ENCODE peak calls at places on chromosomes 16 and 17, in four cellular contexts. N is AG04450, Z is progenitor cell of endocrine pancreas, J is IMR-90. S is an unnamed sample.

GRCh38 chr16:4465977-4466779 is 8.2 kb downstream of the NMRAL1 start:
- DNase-seq in N (no peak), Z (no peak), J (no peak), S (no peak)

GRCh38 chr16:63720848-63721247 is 1401.0 kb downstream of the CDH11 start:
- DNase-seq in N (no peak), Z (no peak), J (no peak), S (no peak)

GRCh38 chr17:44000871-44001460 is 3.5 kb upstream of the NAGS start:
- DNase-seq in N (no peak), Z (no peak), J (no peak), S (no peak)

GRCh38 chr16:17476414-17477259 is 5.9 kb upstream of the XYLT1 start:
- DNase-seq in N (peak), Z (peak), J (peak), S (no peak)

GRCh38 chr17:73786286-73786743 is 142.1 kb upstream of the SDK2 start:
- DNase-seq in N (no peak), Z (no peak), J (no peak), S (no peak)

GRCh38 chr16:81185416-81185815 is 53.1 kb upstream of the BCO1 start:
- DNase-seq in N (no peak), Z (no peak), J (no peak), S (no peak)

GRCh38 chr17:7548585-7549400 is at the start of gene TNFSF12:
- DNase-seq in N (no peak), Z (no peak), J (peak), S (peak)

GRCh38 chr17:68403122-68403521 is 54.2 kb downstream of the WIPI1 start:
- DNase-seq in N (no peak), Z (no peak), J (no peak), S (no peak)

GRCh38 chr17:15659663-15660062 is 24.4 kb downstream of the TRIM16 start:
- DNase-seq in N (no peak), Z (no peak), J (no peak), S (no peak)

GRCh38 chr16:77679901-77680300 is 42.4 kb upstream of the NUDT7 start:
- DNase-seq in N (no peak), Z (no peak), J (no peak), S (no peak)

GRCh38 chr16:29170393-29171239 is 185.8 kb downstream of the LAT start:
- DNase-seq in N (no peak), Z (no peak), J (no peak), S (no peak)

GRCh38 chr17:33603794-33604193 is 310.7 kb upstream of the ASIC2 start:
- DNase-seq in N (no peak), Z (no peak), J (no peak), S (no peak)

GRCh38 chr16:72189865-72190371 is 18.0 kb upstream of the PMFBP1 start:
- DNase-seq in N (no peak), Z (no peak), J (peak), S (no peak)

GRCh38 chr17:41888332-41888965 is 23.2 kb upstream of the KLHL11 start:
- DNase-seq in N (no peak), Z (no peak), J (no peak), S (no peak)

GRCh38 chr17:41891135-41892065 is 26.2 kb upstream of the KLHL11 start:
- DNase-seq in N (no peak), Z (no peak), J (no peak), S (no peak)

GRCh38 chr17:41880130-41880529 is 14.9 kb upstream of the KLHL11 start:
- DNase-seq in N (no peak), Z (no peak), J (no peak), S (no peak)

GRCh38 chr17:41882756-41883155 is 17.5 kb upstream of the KLHL11 start:
- DNase-seq in N (no peak), Z (no peak), J (no peak), S (no peak)

GRCh38 chr17:41885733-41886132 is 20.5 kb upstream of the KLHL11 start:
- DNase-seq in N (no peak), Z (no peak), J (no peak), S (no peak)
- TF ChIP-seq CTCF in N (peak), Z (peak), J (peak), S (no peak)

GRCh38 chr16:10189861-10190390 is 7.7 kb upstream of the GRIN2A start:
- DNase-seq in N (no peak), Z (no peak), J (no peak), S (no peak)
- TF ChIP-seq CTCF in N (no peak), Z (no peak), J (no peak), S (no peak)

DNA sequence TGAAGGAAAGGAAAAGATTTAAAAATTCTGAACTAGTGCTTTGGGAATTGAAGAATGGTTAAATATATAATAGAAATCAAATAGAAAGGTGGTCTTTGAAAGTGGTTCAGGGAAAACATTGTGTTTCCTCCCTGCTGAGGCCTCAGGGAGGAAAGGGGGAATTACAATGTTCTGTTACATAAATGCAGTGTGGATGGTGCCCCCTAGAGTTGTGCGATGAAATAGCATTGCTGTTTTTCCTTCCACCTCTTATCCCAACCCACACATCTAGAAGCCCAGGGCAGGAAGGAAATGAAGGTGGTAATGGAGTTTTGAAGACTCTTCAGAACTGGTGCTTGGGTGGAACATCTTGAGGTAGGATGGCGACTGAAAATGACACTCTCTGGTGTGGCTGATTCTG is 6.4 kb upstream of the TOX3 start:
- DNase-seq in N (no peak), Z (no peak), J (no peak), S (no peak)
- TF ChIP-seq CTCF in N (peak), Z (peak), J (no peak), S (no peak)

DNA sequence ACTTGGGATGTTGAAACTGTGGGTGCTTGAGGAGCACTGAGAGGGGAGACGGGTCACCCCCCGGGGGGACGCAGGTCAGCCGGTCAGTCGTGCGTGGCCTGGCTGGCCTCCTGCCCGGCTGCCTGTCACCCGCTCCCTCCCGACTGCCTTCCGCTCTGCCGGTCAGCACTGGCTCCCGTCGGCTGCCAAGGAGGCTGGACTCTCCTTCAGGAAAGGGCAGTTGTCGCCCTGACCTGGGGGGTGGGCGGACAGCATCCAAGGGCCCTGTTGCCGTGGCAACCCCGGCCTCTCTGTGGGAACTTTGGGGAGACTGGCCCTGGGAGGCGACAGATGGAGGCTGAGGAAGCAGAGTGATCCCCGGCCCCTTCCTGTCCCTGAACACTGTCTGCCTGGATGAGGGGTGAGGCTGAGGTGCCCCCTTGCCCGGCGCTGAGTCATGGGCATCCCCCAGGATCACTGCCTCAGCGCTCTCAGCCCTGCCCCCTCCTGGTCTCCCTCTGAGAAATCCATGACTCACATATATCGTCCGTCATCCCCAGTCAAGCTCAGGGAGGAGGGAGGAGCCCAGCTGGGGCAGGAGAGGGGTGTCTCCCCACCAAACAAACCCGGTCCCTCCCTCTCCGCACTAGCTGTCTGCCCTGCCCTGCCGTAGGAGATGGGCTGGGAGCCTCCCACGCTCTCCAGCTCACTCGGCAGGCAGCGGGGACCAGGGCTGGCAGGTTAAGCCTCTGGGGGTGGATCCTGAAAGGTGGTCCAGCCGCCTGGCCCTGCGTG is at the start of gene ADGRG1:
- DNase-seq in N (peak), Z (no peak), J (peak), S (no peak)
- TF ChIP-seq CTCF in N (no peak), Z (no peak), J (peak), S (no peak)

DNA sequence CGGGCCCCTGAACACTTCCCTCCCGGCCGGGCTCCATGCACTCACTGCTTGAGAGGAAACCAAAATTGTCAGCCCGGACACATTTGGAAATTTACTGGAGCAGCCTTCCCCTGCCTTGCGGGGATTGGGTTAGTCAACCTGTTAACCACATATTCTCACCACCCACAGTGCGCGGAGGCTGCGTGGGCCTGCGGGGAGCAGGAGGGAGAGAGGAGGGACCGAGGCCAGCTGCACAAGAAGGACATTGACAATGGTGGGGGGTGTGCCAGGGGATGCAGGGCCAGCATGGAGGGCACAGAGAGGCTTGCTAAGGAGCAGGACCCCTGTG is 52.3 kb downstream of the RBFOX3 start:
- DNase-seq in N (no peak), Z (no peak), J (no peak), S (no peak)
- TF ChIP-seq CTCF in N (no peak), Z (no peak), J (no peak), S (no peak)

DNA sequence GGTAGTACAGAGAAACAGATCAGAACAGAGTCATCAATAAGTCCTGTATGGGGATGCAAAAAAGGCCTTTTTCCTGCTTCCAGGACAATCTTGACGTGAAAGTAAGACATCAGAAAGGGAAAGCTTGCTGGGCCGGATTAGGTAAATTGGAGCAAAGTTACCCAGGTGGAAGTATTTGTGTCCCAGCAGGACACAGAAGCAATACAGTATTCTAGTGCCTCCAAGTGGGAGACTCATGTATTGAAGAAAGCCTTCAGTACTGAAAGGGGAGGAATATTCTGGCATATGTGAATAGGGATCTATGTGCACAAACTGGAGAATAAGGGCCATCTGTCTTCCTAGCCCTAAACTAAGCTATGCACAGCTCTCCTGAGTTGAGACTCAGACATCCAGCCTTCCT is 327.2 kb upstream of the CDH8 start:
- DNase-seq in N (no peak), Z (no peak), J (no peak), S (no peak)
- TF ChIP-seq CTCF in N (no peak), Z (peak), J (no peak), S (no peak)

GRCh38 chr17:13003927-13004326 is 13.9 kb downstream of the ELAC2 start:
- DNase-seq in N (no peak), Z (no peak), J (no peak), S (no peak)

GRCh38 chr17:13004336-13004735 is 13.5 kb downstream of the ELAC2 start:
- DNase-seq in N (no peak), Z (no peak), J (no peak), S (no peak)

GRCh38 chr17:13001991-13002615 is 15.7 kb downstream of the ELAC2 start:
- DNase-seq in N (no peak), Z (no peak), J (peak), S (no peak)

GRCh38 chr17:13002761-13003453 is 14.9 kb downstream of the ELAC2 start:
- DNase-seq in N (peak), Z (peak), J (peak), S (peak)

DNA sequence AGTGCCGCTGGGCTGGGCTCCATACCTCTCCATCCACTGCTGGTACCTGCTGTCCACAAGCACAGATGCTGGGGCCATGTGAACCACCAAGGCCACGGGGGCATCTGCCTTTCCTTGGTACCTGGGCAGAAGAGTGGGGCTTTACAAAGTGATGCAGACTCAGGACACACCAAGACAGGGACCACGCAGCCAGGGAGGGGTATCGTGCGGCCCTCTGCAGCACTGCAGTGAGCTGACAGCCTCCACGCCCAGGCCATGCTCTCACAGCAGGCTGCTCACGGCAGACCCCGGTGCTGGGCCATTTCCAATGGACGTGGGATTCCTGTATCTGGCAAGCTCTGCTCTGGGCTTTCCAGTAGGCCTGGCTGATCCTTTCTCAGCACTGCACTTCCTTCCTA is 14.4 kb downstream of the ELAC2 start:
- DNase-seq in N (no peak), Z (no peak), J (no peak), S (no peak)
- TF ChIP-seq CTCF in N (no peak), Z (no peak), J (no peak), S (no peak)

GRCh38 chr17:80477647-80478478 is 1.5 kb upstream of the NPTX1 start:
- DNase-seq in N (no peak), Z (peak), J (peak), S (peak)
- TF ChIP-seq CTCF in N (peak), Z (peak), J (peak), S (no peak)

S was measured in activated B cell treated with CpG ODN at 0.5 μM for 24 hours.